ENCODE peak calls at places on chromosomes 7 and 10, in ten cellular contexts. One of them, this sample, is unnamed.

GRCh38 chr10:128000660-128001059 is 93.8 kb downstream of the PTPRE start:
- DNase-seq in heart right ventricle: peak
- DNase-seq in psoas muscle: no peak
- DNase-seq in astrocyte: peak
- DNase-seq in bronchial epithelial cell: peak
- DNase-seq in endothelial cell: no peak
- DNase-seq in AG04449: no peak
- DNase-seq in fibroblast of mammary gland: no peak
- DNase-seq in NB4: no peak
- DNase-seq in endodermal cell: no peak
- DNase-seq in this sample: no peak

GRCh38 chr10:132458595-132459251 is 61.7 kb downstream of the PWWP2B start:
- DNase-seq in heart right ventricle: peak
- DNase-seq in psoas muscle: peak
- DNase-seq in astrocyte: no peak
- DNase-seq in bronchial epithelial cell: no peak
- DNase-seq in endothelial cell: peak
- DNase-seq in AG04449: no peak
- DNase-seq in fibroblast of mammary gland: no peak
- DNase-seq in NB4: peak
- DNase-seq in endodermal cell: peak
- DNase-seq in this sample: peak

GRCh38 chr7:155269766-155270585 is 27.7 kb upstream of the INSIG1 start:
- DNase-seq in heart right ventricle: no peak
- DNase-seq in psoas muscle: no peak
- DNase-seq in astrocyte: no peak
- DNase-seq in bronchial epithelial cell: no peak
- DNase-seq in endothelial cell: no peak
- DNase-seq in AG04449: no peak
- DNase-seq in fibroblast of mammary gland: peak
- DNase-seq in NB4: no peak
- DNase-seq in endodermal cell: no peak
- DNase-seq in this sample: no peak

GRCh38 chr10:86252573-86252972 is 114.0 kb downstream of the GRID1 start:
- DNase-seq in heart right ventricle: no peak
- DNase-seq in psoas muscle: no peak
- DNase-seq in astrocyte: no peak
- DNase-seq in bronchial epithelial cell: no peak
- DNase-seq in endothelial cell: no peak
- DNase-seq in AG04449: no peak
- DNase-seq in fibroblast of mammary gland: no peak
- DNase-seq in NB4: no peak
- DNase-seq in endodermal cell: peak
- DNase-seq in this sample: peak

GRCh38 chr7:43906327-43907010 is at the start of gene URGCP:
- DNase-seq in heart right ventricle: peak
- DNase-seq in psoas muscle: peak
- DNase-seq in astrocyte: peak
- DNase-seq in bronchial epithelial cell: peak
- DNase-seq in endothelial cell: peak
- DNase-seq in AG04449: no peak
- DNase-seq in fibroblast of mammary gland: no peak
- DNase-seq in NB4: peak
- DNase-seq in endodermal cell: peak
- DNase-seq in this sample: peak

GRCh38 chr7:39560398-39560797 is 5.8 kb upstream of the YAE1 start:
- DNase-seq in heart right ventricle: no peak
- DNase-seq in psoas muscle: no peak
- DNase-seq in astrocyte: no peak
- DNase-seq in bronchial epithelial cell: no peak
- DNase-seq in endothelial cell: no peak
- DNase-seq in AG04449: no peak
- DNase-seq in fibroblast of mammary gland: peak
- DNase-seq in NB4: no peak
- DNase-seq in endodermal cell: no peak
- DNase-seq in this sample: no peak

GRCh38 chr7:158476303-158476932 is 111.2 kb downstream of the PTPRN2 start:
- DNase-seq in heart right ventricle: no peak
- DNase-seq in psoas muscle: no peak
- DNase-seq in astrocyte: no peak
- DNase-seq in bronchial epithelial cell: no peak
- DNase-seq in endothelial cell: no peak
- DNase-seq in AG04449: no peak
- DNase-seq in fibroblast of mammary gland: no peak
- DNase-seq in NB4: no peak
- DNase-seq in endodermal cell: no peak
- DNase-seq in this sample: no peak

GRCh38 chr10:124384142-124384541 is 34.6 kb downstream of the OAT start:
- DNase-seq in heart right ventricle: no peak
- DNase-seq in psoas muscle: no peak
- DNase-seq in astrocyte: no peak
- DNase-seq in bronchial epithelial cell: no peak
- DNase-seq in endothelial cell: no peak
- DNase-seq in AG04449: no peak
- DNase-seq in fibroblast of mammary gland: no peak
- DNase-seq in NB4: no peak
- DNase-seq in endodermal cell: no peak
- DNase-seq in this sample: no peak

GRCh38 chr7:93622036-93622714 is 47.7 kb upstream of the CALCR start:
- DNase-seq in heart right ventricle: no peak
- DNase-seq in psoas muscle: no peak
- DNase-seq in astrocyte: peak
- DNase-seq in bronchial epithelial cell: peak
- DNase-seq in endothelial cell: peak
- DNase-seq in AG04449: no peak
- DNase-seq in fibroblast of mammary gland: peak
- DNase-seq in NB4: peak
- DNase-seq in endodermal cell: peak
- DNase-seq in this sample: peak

GRCh38 chr10:116947838-116948529 is 57.0 kb downstream of the SHTN1 start:
- DNase-seq in heart right ventricle: no peak
- DNase-seq in psoas muscle: no peak
- DNase-seq in astrocyte: peak
- DNase-seq in bronchial epithelial cell: peak
- DNase-seq in endothelial cell: peak
- DNase-seq in AG04449: no peak
- DNase-seq in fibroblast of mammary gland: peak
- DNase-seq in NB4: peak
- DNase-seq in endodermal cell: peak
- DNase-seq in this sample: no peak

GRCh38 chr7:5248201-5248885 is 34.4 kb upstream of the SLC29A4 start:
- DNase-seq in heart right ventricle: peak
- DNase-seq in psoas muscle: peak
- DNase-seq in astrocyte: peak
- DNase-seq in bronchial epithelial cell: no peak
- DNase-seq in endothelial cell: no peak
- DNase-seq in AG04449: no peak
- DNase-seq in fibroblast of mammary gland: peak
- DNase-seq in NB4: no peak
- DNase-seq in endodermal cell: no peak
- DNase-seq in this sample: peak

GRCh38 chr10:5663692-5664427 is 2.5 kb downstream of the ASB13 start:
- DNase-seq in heart right ventricle: no peak
- DNase-seq in psoas muscle: no peak
- DNase-seq in astrocyte: no peak
- DNase-seq in bronchial epithelial cell: no peak
- DNase-seq in endothelial cell: no peak
- DNase-seq in AG04449: no peak
- DNase-seq in fibroblast of mammary gland: no peak
- DNase-seq in NB4: no peak
- DNase-seq in endodermal cell: peak
- DNase-seq in this sample: no peak

GRCh38 chr7:97771576-97771975 is 39.7 kb downstream of the TAC1 start:
- DNase-seq in heart right ventricle: no peak
- DNase-seq in psoas muscle: no peak
- DNase-seq in astrocyte: no peak
- DNase-seq in bronchial epithelial cell: no peak
- DNase-seq in endothelial cell: no peak
- DNase-seq in AG04449: no peak
- DNase-seq in fibroblast of mammary gland: no peak
- DNase-seq in NB4: no peak
- DNase-seq in endodermal cell: no peak
- DNase-seq in this sample: no peak

GRCh38 chr10:1133495-1134045 is 77.4 kb downstream of the WDR37 start:
- DNase-seq in heart right ventricle: no peak
- DNase-seq in psoas muscle: no peak
- DNase-seq in astrocyte: no peak
- DNase-seq in bronchial epithelial cell: no peak
- DNase-seq in endothelial cell: no peak
- DNase-seq in AG04449: no peak
- DNase-seq in fibroblast of mammary gland: no peak
- DNase-seq in NB4: no peak
- DNase-seq in endodermal cell: no peak
- DNase-seq in this sample: no peak

GRCh38 chr7:91156326-91156725 is 107.9 kb upstream of the FZD1 start:
- DNase-seq in heart right ventricle: no peak
- DNase-seq in psoas muscle: no peak
- DNase-seq in astrocyte: no peak
- DNase-seq in bronchial epithelial cell: no peak
- DNase-seq in endothelial cell: no peak
- DNase-seq in AG04449: no peak
- DNase-seq in fibroblast of mammary gland: no peak
- DNase-seq in NB4: no peak
- DNase-seq in endodermal cell: no peak
- DNase-seq in this sample: no peak

GRCh38 chr7:30780909-30781308 is 9.7 kb downstream of the MINDY4 start:
- DNase-seq in heart right ventricle: peak
- DNase-seq in psoas muscle: no peak
- DNase-seq in astrocyte: no peak
- DNase-seq in bronchial epithelial cell: no peak
- DNase-seq in endothelial cell: no peak
- DNase-seq in AG04449: no peak
- DNase-seq in fibroblast of mammary gland: no peak
- DNase-seq in NB4: no peak
- DNase-seq in endodermal cell: peak
- DNase-seq in this sample: no peak

GRCh38 chr7:131608112-131608498 is 51.7 kb upstream of the PODXL start:
- DNase-seq in heart right ventricle: no peak
- DNase-seq in psoas muscle: no peak
- DNase-seq in astrocyte: no peak
- DNase-seq in bronchial epithelial cell: no peak
- DNase-seq in endothelial cell: no peak
- DNase-seq in AG04449: no peak
- DNase-seq in fibroblast of mammary gland: no peak
- DNase-seq in NB4: no peak
- DNase-seq in endodermal cell: peak
- DNase-seq in this sample: peak

GRCh38 chr7:21722371-21722770 is 179.5 kb downstream of the DNAH11 start:
- DNase-seq in heart right ventricle: no peak
- DNase-seq in psoas muscle: no peak
- DNase-seq in astrocyte: no peak
- DNase-seq in bronchial epithelial cell: no peak
- DNase-seq in endothelial cell: no peak
- DNase-seq in AG04449: no peak
- DNase-seq in fibroblast of mammary gland: no peak
- DNase-seq in NB4: no peak
- DNase-seq in endodermal cell: no peak
- DNase-seq in this sample: no peak
- TF ChIP-seq CTCF in heart right ventricle: no peak
- TF ChIP-seq CTCF in psoas muscle: peak
- TF ChIP-seq CTCF in astrocyte: peak
- TF ChIP-seq CTCF in bronchial epithelial cell: no peak
- TF ChIP-seq CTCF in endothelial cell: peak
- TF ChIP-seq CTCF in AG04449: no peak
- TF ChIP-seq CTCF in fibroblast of mammary gland: no peak
- TF ChIP-seq CTCF in NB4: no peak
- TF ChIP-seq CTCF in endodermal cell: peak
- TF ChIP-seq CTCF in this sample: peak

DNA sequence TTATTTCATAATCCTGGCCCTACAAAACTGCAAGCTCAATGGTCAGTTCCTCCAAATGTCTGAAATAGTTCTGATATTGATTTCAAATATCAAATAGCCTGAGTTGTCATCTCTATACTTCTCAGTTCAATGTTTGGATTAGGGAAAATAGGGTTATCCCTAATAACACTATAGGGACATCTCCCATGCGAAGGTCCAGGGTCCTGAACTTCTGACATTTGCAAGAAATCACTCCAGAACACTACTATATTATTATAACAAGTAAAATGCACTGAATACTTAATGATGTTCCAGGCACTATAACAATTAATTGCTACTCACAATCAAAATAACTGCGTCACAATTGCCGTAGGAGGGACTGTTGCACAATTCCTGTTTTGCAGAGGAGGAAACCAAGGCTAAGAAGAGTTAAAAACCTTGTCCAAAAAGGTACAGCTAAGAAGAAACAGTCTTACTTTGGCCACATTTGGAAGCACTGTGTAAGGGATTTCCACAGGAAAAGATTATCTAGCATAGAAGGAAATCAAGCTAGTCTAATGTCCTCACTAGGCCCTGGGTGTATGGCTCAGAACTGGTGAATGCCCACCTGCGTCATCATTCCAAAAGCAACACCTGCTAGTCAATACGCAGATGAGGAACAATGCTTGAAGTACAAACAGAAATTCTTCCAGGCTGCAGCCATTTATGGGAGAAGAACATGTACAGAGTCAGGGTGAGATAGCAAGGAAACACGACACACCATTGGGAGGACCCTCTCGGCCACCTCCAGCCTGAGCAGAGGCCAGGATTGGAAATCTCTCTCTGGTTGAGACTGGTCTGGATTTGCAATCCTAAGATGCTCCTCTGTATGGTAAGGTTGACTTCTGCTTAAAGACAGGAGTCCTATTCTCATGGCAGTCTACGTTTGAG is 48.3 kb downstream of the ABLIM1 start:
- DNase-seq in heart right ventricle: no peak
- DNase-seq in psoas muscle: no peak
- DNase-seq in astrocyte: no peak
- DNase-seq in bronchial epithelial cell: no peak
- DNase-seq in endothelial cell: no peak
- DNase-seq in AG04449: no peak
- DNase-seq in fibroblast of mammary gland: no peak
- DNase-seq in NB4: no peak
- DNase-seq in endodermal cell: no peak
- DNase-seq in this sample: no peak
- TF ChIP-seq CTCF in heart right ventricle: no peak
- TF ChIP-seq CTCF in psoas muscle: no peak
- TF ChIP-seq CTCF in astrocyte: no peak
- TF ChIP-seq CTCF in bronchial epithelial cell: no peak
- TF ChIP-seq CTCF in endothelial cell: no peak
- TF ChIP-seq CTCF in AG04449: no peak
- TF ChIP-seq CTCF in fibroblast of mammary gland: no peak
- TF ChIP-seq CTCF in NB4: no peak
- TF ChIP-seq CTCF in endodermal cell: no peak
- TF ChIP-seq CTCF in this sample: no peak

GRCh38 chr7:106664343-106664742 is 3.4 kb upstream of the CCDC71L start:
- DNase-seq in heart right ventricle: no peak
- DNase-seq in psoas muscle: no peak
- DNase-seq in astrocyte: no peak
- DNase-seq in bronchial epithelial cell: no peak
- DNase-seq in endothelial cell: no peak
- DNase-seq in AG04449: no peak
- DNase-seq in fibroblast of mammary gland: no peak
- DNase-seq in NB4: no peak
- DNase-seq in endodermal cell: no peak
- DNase-seq in this sample: no peak
- TF ChIP-seq CTCF in heart right ventricle: no peak
- TF ChIP-seq CTCF in psoas muscle: no peak
- TF ChIP-seq CTCF in astrocyte: no peak
- TF ChIP-seq CTCF in bronchial epithelial cell: no peak
- TF ChIP-seq CTCF in endothelial cell: no peak
- TF ChIP-seq CTCF in AG04449: no peak
- TF ChIP-seq CTCF in fibroblast of mammary gland: no peak
- TF ChIP-seq CTCF in NB4: no peak
- TF ChIP-seq CTCF in endodermal cell: no peak
- TF ChIP-seq CTCF in this sample: no peak

GRCh38 chr7:49187543-49188268 is 263.4 kb downstream of the CDC14C start:
- DNase-seq in heart right ventricle: no peak
- DNase-seq in psoas muscle: no peak
- DNase-seq in astrocyte: no peak
- DNase-seq in bronchial epithelial cell: peak
- DNase-seq in endothelial cell: no peak
- DNase-seq in AG04449: no peak
- DNase-seq in fibroblast of mammary gland: no peak
- DNase-seq in NB4: peak
- DNase-seq in endodermal cell: no peak
- DNase-seq in this sample: no peak
- TF ChIP-seq CTCF in heart right ventricle: no peak
- TF ChIP-seq CTCF in psoas muscle: no peak
- TF ChIP-seq CTCF in astrocyte: no peak
- TF ChIP-seq CTCF in bronchial epithelial cell: no peak
- TF ChIP-seq CTCF in endothelial cell: no peak
- TF ChIP-seq CTCF in AG04449: no peak
- TF ChIP-seq CTCF in fibroblast of mammary gland: no peak
- TF ChIP-seq CTCF in NB4: peak
- TF ChIP-seq CTCF in endodermal cell: peak
- TF ChIP-seq CTCF in this sample: no peak

This sample was measured in glutamatergic neuron.